ENCODE peak calls at places on chromosome 19, in seven cellular contexts. One of them, this sample, is unnamed.

GRCh38 chr19:38709671-38710415 is 34.4 kb downstream of the CAPN12 start:
- DNase-seq in astrocyte: no peak
- DNase-seq in endothelial cell of umbilical vein: no peak
- DNase-seq in cardiac fibroblast: no peak
- DNase-seq in dorsolateral prefrontal cortex: no peak
- DNase-seq in HCT116: no peak
- DNase-seq in mammary epithelial cell: no peak
- DNase-seq in this sample: no peak

GRCh38 chr19:17260842-17261325 is 3.7 kb downstream of the USHBP1 start:
- DNase-seq in HCT116: peak; percentile 81
- DNase-seq in cardiac fibroblast: peak; percentile 82
- DNase-seq in endothelial cell of umbilical vein: peak; percentile 74
- DNase-seq in mammary epithelial cell: peak; percentile 66
- DNase-seq in dorsolateral prefrontal cortex: peak; percentile 51
- DNase-seq in astrocyte: peak; percentile 27
- DNase-seq in this sample: peak; percentile 78

GRCh38 chr19:28456708-28457320 is 756.1 kb downstream of the UQCRFS1 start:
- DNase-seq in astrocyte: no peak
- DNase-seq in dorsolateral prefrontal cortex: no peak
- DNase-seq in cardiac fibroblast: no peak
- DNase-seq in HCT116: no peak
- DNase-seq in mammary epithelial cell: no peak
- DNase-seq in endothelial cell of umbilical vein: no peak
- DNase-seq in this sample: no peak

GRCh38 chr19:49856574-49857021 is 5.6 kb downstream of the PTOV1 start:
- DNase-seq in mammary epithelial cell: no peak
- DNase-seq in cardiac fibroblast: no peak
- DNase-seq in astrocyte: no peak
- DNase-seq in dorsolateral prefrontal cortex: no peak
- DNase-seq in endothelial cell of umbilical vein: no peak
- DNase-seq in HCT116: no peak
- DNase-seq in this sample: no peak

GRCh38 chr19:38691938-38692457 is 44.5 kb downstream of the ACTN4 start:
- DNase-seq in dorsolateral prefrontal cortex: no peak
- DNase-seq in HCT116: peak; percentile 78
- DNase-seq in cardiac fibroblast: peak; percentile 89
- DNase-seq in endothelial cell of umbilical vein: no peak
- DNase-seq in mammary epithelial cell: peak; percentile 94
- DNase-seq in astrocyte: peak; percentile 97
- DNase-seq in this sample: peak; percentile 94

GRCh38 chr19:18879579-18880373 is 16.2 kb downstream of the CERS1 start:
- DNase-seq in mammary epithelial cell: peak; percentile 30
- DNase-seq in endothelial cell of umbilical vein: peak; percentile 14
- DNase-seq in dorsolateral prefrontal cortex: no peak
- DNase-seq in cardiac fibroblast: peak; percentile 16
- DNase-seq in astrocyte: no peak
- DNase-seq in HCT116: peak; percentile 46
- DNase-seq in this sample: peak; percentile 15

GRCh38 chr19:35773020-35773809 is 2.1 kb upstream of the ARHGAP33 start:
- DNase-seq in mammary epithelial cell: peak; percentile 51
- DNase-seq in astrocyte: peak; percentile 12
- DNase-seq in HCT116: no peak
- DNase-seq in endothelial cell of umbilical vein: no peak
- DNase-seq in dorsolateral prefrontal cortex: no peak
- DNase-seq in cardiac fibroblast: peak; percentile 42
- DNase-seq in this sample: peak; percentile 31

GRCh38 chr19:18349524-18350128 is 9.2 kb downstream of the PGPEP1 start:
- DNase-seq in HCT116: no peak
- DNase-seq in endothelial cell of umbilical vein: peak; percentile 67
- DNase-seq in dorsolateral prefrontal cortex: peak; percentile 34
- DNase-seq in mammary epithelial cell: peak; percentile 39
- DNase-seq in astrocyte: no peak
- DNase-seq in cardiac fibroblast: peak; percentile 75
- DNase-seq in this sample: peak; percentile 77

GRCh38 chr19:8334458-8335342 is 8.4 kb downstream of the KANK3 start:
- DNase-seq in endothelial cell of umbilical vein: peak; percentile 60
- DNase-seq in mammary epithelial cell: peak; percentile 92
- DNase-seq in astrocyte: peak; percentile 58
- DNase-seq in cardiac fibroblast: peak; percentile 68
- DNase-seq in HCT116: peak; percentile 82
- DNase-seq in dorsolateral prefrontal cortex: no peak
- DNase-seq in this sample: peak; percentile 65

GRCh38 chr19:49879243-49879960 is 1.9 kb downstream of the TBC1D17 start:
- DNase-seq in endothelial cell of umbilical vein: no peak
- DNase-seq in cardiac fibroblast: no peak
- DNase-seq in HCT116: peak; percentile 71
- DNase-seq in dorsolateral prefrontal cortex: no peak
- DNase-seq in astrocyte: no peak
- DNase-seq in mammary epithelial cell: no peak
- DNase-seq in this sample: no peak

GRCh38 chr19:15507068-15508034 is 974 bp upstream of the CYP4F22 start:
- DNase-seq in HCT116: no peak
- DNase-seq in cardiac fibroblast: no peak
- DNase-seq in endothelial cell of umbilical vein: no peak
- DNase-seq in astrocyte: no peak
- DNase-seq in mammary epithelial cell: no peak
- DNase-seq in dorsolateral prefrontal cortex: no peak
- DNase-seq in this sample: no peak

GRCh38 chr19:15506074-15506565 is 2.2 kb upstream of the CYP4F22 start:
- DNase-seq in endothelial cell of umbilical vein: no peak
- DNase-seq in astrocyte: no peak
- DNase-seq in mammary epithelial cell: no peak
- DNase-seq in HCT116: no peak
- DNase-seq in cardiac fibroblast: no peak
- DNase-seq in dorsolateral prefrontal cortex: no peak
- DNase-seq in this sample: no peak

GRCh38 chr19:15511671-15512424 is 3.5 kb downstream of the CYP4F22 start:
- DNase-seq in astrocyte: no peak
- DNase-seq in endothelial cell of umbilical vein: no peak
- DNase-seq in cardiac fibroblast: no peak
- DNase-seq in dorsolateral prefrontal cortex: no peak
- DNase-seq in HCT116: no peak
- DNase-seq in mammary epithelial cell: no peak
- DNase-seq in this sample: no peak

GRCh38 chr19:15502264-15502663 is 6.1 kb upstream of the CYP4F22 start:
- DNase-seq in endothelial cell of umbilical vein: no peak
- DNase-seq in dorsolateral prefrontal cortex: no peak
- DNase-seq in cardiac fibroblast: no peak
- DNase-seq in HCT116: no peak
- DNase-seq in astrocyte: no peak
- DNase-seq in mammary epithelial cell: no peak
- DNase-seq in this sample: no peak

DNA sequence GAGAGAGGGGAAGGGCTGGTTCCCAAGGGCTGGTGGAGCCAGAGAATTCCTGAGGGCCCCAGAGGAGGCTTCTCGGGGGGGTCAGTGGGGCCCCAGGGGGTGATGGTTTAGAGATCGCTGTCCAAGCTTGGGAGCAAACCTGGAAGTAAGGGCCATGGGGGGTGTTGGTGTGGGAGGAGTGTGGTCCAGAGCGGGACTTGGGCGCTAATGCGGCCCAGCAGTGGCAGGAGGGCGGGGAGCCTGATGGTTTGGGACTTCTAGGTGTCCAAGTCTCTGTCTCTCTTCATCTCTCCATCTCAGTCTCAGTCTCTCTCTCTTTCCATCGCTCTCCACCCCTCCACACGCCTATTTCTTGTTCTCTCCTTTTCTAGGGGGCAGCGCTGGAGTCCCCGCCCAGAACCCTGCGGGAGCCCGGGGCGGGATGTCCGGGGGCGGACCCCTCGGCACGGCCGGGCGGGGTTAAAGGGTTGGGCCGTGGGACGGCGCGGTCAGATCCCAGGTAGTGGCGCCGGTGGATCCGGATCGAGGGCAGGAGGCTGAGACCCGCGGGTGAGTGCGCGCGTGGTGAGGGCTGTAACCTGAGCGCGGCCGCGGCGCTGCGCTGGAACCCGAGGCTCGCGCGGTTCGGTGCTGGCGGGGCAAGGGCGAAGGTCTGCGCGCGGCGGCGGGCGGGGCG is at the start of gene CYP4F22:
- DNase-seq in dorsolateral prefrontal cortex: no peak
- DNase-seq in mammary epithelial cell: no peak
- DNase-seq in endothelial cell of umbilical vein: no peak
- DNase-seq in cardiac fibroblast: no peak
- DNase-seq in HCT116: no peak
- DNase-seq in astrocyte: no peak
- DNase-seq in this sample: no peak
- H3K4me3 ChIP-seq in dorsolateral prefrontal cortex: peak within 1 kb of the TSS; percentile 38
- H3K4me3 ChIP-seq in mammary epithelial cell: no peak within 1 kb of the TSS
- H3K4me3 ChIP-seq in endothelial cell of umbilical vein: no peak within 1 kb of the TSS
- H3K4me3 ChIP-seq in cardiac fibroblast: no peak within 1 kb of the TSS
- H3K4me3 ChIP-seq in HCT116: peak within 1 kb of the TSS; percentile 60
- H3K4me3 ChIP-seq in astrocyte: no peak within 1 kb of the TSS
- H3K4me3 ChIP-seq in this sample: no peak within 1 kb of the TSS

DNA sequence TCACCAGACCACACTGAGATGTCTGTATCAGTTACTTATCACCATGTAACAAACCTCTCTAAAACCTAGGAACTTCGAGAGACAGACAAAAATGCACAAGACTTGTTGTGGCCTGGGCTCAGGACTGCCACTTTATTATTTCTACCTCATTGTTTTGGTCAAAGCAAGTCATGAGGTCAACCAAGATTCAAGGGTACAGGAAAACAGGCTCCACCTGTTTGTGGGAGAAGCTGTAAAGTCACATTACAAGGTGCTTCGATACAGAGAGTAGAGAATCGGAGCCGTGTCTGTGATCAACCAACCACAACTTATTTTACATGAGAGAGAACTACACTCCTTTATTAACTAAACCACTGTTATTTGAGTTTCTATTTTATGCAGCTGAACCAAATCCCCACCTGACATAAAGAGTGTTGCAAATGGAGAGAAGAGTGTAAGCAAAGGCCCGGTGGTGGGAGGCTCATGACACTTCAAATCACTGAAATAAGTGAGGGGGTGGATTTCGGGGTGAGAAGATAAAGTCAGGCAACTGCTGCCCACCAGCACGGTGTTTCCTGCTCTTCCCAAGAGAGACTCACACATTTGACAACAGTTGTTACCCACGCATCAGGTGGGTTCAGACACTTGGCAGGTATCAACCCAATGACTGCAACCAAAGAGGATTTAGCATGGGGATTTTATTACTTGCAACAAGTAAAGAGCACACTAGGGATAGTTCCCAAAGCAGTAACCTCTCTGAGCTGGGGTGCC is 39.0 kb upstream of the IGSF23 start:
- DNase-seq in mammary epithelial cell: no peak
- DNase-seq in astrocyte: no peak
- DNase-seq in HCT116: no peak
- DNase-seq in endothelial cell of umbilical vein: no peak
- DNase-seq in dorsolateral prefrontal cortex: no peak
- DNase-seq in cardiac fibroblast: no peak
- DNase-seq in this sample: no peak
- H3K4me3 ChIP-seq in mammary epithelial cell: no peak overlapping the region
- H3K4me3 ChIP-seq in astrocyte: no peak overlapping the region
- H3K4me3 ChIP-seq in HCT116: no peak overlapping the region
- H3K4me3 ChIP-seq in endothelial cell of umbilical vein: no peak overlapping the region
- H3K4me3 ChIP-seq in dorsolateral prefrontal cortex: no peak overlapping the region
- H3K4me3 ChIP-seq in cardiac fibroblast: no peak overlapping the region
- H3K4me3 ChIP-seq in this sample: no peak overlapping the region

GRCh38 chr19:15181394-15181793 is 19.4 kb downstream of the NOTCH3 start:
- DNase-seq in mammary epithelial cell: no peak
- DNase-seq in dorsolateral prefrontal cortex: no peak
- DNase-seq in endothelial cell of umbilical vein: no peak
- DNase-seq in HCT116: no peak
- DNase-seq in astrocyte: no peak
- DNase-seq in cardiac fibroblast: no peak
- DNase-seq in this sample: no peak
- H3K4me3 ChIP-seq in mammary epithelial cell: no peak overlapping the region
- H3K4me3 ChIP-seq in dorsolateral prefrontal cortex: no peak overlapping the region
- H3K4me3 ChIP-seq in endothelial cell of umbilical vein: no peak overlapping the region
- H3K4me3 ChIP-seq in HCT116: no peak overlapping the region
- H3K4me3 ChIP-seq in astrocyte: no peak overlapping the region
- H3K4me3 ChIP-seq in cardiac fibroblast: no peak overlapping the region
- H3K4me3 ChIP-seq in this sample: no peak overlapping the region

GRCh38 chr19:54364775-54365257 is at the start of gene LAIR1:
- DNase-seq in cardiac fibroblast: no peak
- DNase-seq in astrocyte: no peak
- DNase-seq in dorsolateral prefrontal cortex: no peak
- DNase-seq in endothelial cell of umbilical vein: no peak
- DNase-seq in mammary epithelial cell: no peak
- DNase-seq in HCT116: no peak
- DNase-seq in this sample: no peak
- H3K4me3 ChIP-seq in cardiac fibroblast: no peak within 1 kb of the TSS
- H3K4me3 ChIP-seq in astrocyte: no peak within 1 kb of the TSS
- H3K4me3 ChIP-seq in dorsolateral prefrontal cortex: peak within 1 kb of the TSS; percentile 40
- H3K4me3 ChIP-seq in endothelial cell of umbilical vein: no peak within 1 kb of the TSS
- H3K4me3 ChIP-seq in mammary epithelial cell: no peak within 1 kb of the TSS
- H3K4me3 ChIP-seq in HCT116: no peak within 1 kb of the TSS
- H3K4me3 ChIP-seq in this sample: no peak within 1 kb of the TSS